ENCODE peak calls at places on chromosome X, in eight cellular contexts. S, I, M, P, H, X, T and Q are unnamed samples.

GRCh38 chrX:125826774-125827451 is 339.2 kb downstream of the DCAF12L2 start:
- DNase-seq in S (no peak), I (no peak), M (no peak), P (no peak), H (no peak), X (no peak), T (no peak), Q (no peak)

GRCh38 chrX:1212532-1212931 is at the start of gene CRLF2:
- DNase-seq in S (no peak), I (no peak), M (peak), P (no peak), H (no peak), X (no peak), T (no peak), Q (no peak)

GRCh38 chrX:134646671-134647070 is 11.6 kb downstream of the PLAC1 start:
- DNase-seq in S (no peak), I (no peak), M (no peak), P (no peak), H (no peak), X (no peak), T (no peak), Q (no peak)

GRCh38 chrX:38358274-38358673 is 5.9 kb downstream of the OTC start:
- DNase-seq in S (no peak), I (no peak), M (no peak), P (no peak), H (no peak), X (no peak), T (no peak), Q (no peak)

GRCh38 chrX:13693341-13693871 is 4.5 kb downstream of the RAB9A start:
- DNase-seq in S (no peak), I (no peak), M (no peak), P (no peak), H (no peak), X (no peak), T (no peak), Q (no peak)

GRCh38 chrX:97563531-97564133 is 679.9 kb downstream of the RPA4 start:
- DNase-seq in S (no peak), I (peak), M (peak), P (peak), H (no peak), X (no peak), T (peak), Q (peak)

GRCh38 chrX:135707880-135708279 is 5.6 kb upstream of the CT45A1 start:
- DNase-seq in S (no peak), I (peak), M (no peak), P (no peak), H (peak), X (no peak), T (peak), Q (no peak)

GRCh38 chrX:29040160-29040559 is 452.9 kb downstream of the IL1RAPL1 start:
- DNase-seq in S (no peak), I (no peak), M (no peak), P (no peak), H (no peak), X (no peak), T (no peak), Q (no peak)

GRCh38 chrX:39195156-39195555 is 393.9 kb downstream of the MID1IP1 start:
- DNase-seq in S (no peak), I (no peak), M (no peak), P (no peak), H (no peak), X (no peak), T (no peak), Q (no peak)

GRCh38 chrX:155144926-155145325 is 71.3 kb upstream of the VBP1 start:
- DNase-seq in S (no peak), I (no peak), M (no peak), P (no peak), H (no peak), X (no peak), T (no peak), Q (no peak)